ENCODE peak calls at places on chromosomes 11 and 22, in six cellular contexts. M is heart left ventricle, V is endothelial cell of umbilical vein, X is sigmoid colon, P is pancreas, F is colonic mucosa. D is an unnamed sample.
A peak's percentile ranks its signal among the peaks of the same experiment; 100 is the strongest.

GRCh38 chr22:46076651-46077339 is 73.5 kb upstream of the PPARA start:
- DNase-seq in M (peak; percentile 60), V (no peak), X (peak; percentile 84), P (no peak), F (no peak), D (no peak)

GRCh38 chr11:32830413-32830738 is 649 bp downstream of the PRRG4 start:
- DNase-seq in M (no peak), V (no peak), X (no peak), P (peak; percentile 77), F (peak; percentile 87), D (no peak)

GRCh38 chr11:85042368-85042767 is 584.8 kb downstream of the DLG2 start:
- DNase-seq in M (no peak), V (no peak), X (no peak), P (no peak), F (no peak), D (no peak)

GRCh38 chr11:39365809-39366436 is 2093.5 kb downstream of the LRRC4C start:
- DNase-seq in M (no peak), V (no peak), X (no peak), P (no peak), F (no peak), D (no peak)

GRCh38 chr22:43222281-43222680 is 35.3 kb upstream of the TTLL12 start:
- DNase-seq in M (peak; percentile 79), V (no peak), X (no peak), P (no peak), F (no peak), D (no peak)

GRCh38 chr11:97290444-97291041 is 900.7 kb downstream of the JRKL start:
- DNase-seq in M (no peak), V (no peak), X (no peak), P (no peak), F (no peak), D (no peak)

GRCh38 chr11:109309153-109309552 is 112.8 kb upstream of the C11orf87 start:
- DNase-seq in M (no peak), V (no peak), X (no peak), P (no peak), F (no peak), D (no peak)

GRCh38 chr22:41619979-41620645 is 731 bp downstream of the DESI1 start:
- DNase-seq in M (peak; percentile 49), V (no peak), X (peak; percentile 78), P (peak; percentile 44), F (peak; percentile 60), D (peak; percentile 47)

GRCh38 chr11:46322759-46323158 is 24.5 kb upstream of the DGKZ start:
- DNase-seq in M (no peak), V (no peak), X (no peak), P (no peak), F (peak; percentile 52), D (no peak)

GRCh38 chr11:57336111-57336666 is 497 bp upstream of the SSRP1 start:
- DNase-seq in M (no peak), V (no peak), X (no peak), P (no peak), F (no peak), D (no peak)

GRCh38 chr11:130037058-130037457 is 32.6 kb upstream of the APLP2 start:
- DNase-seq in M (no peak), V (peak; percentile 65), X (no peak), P (no peak), F (peak; percentile 44), D (no peak)

GRCh38 chr11:79564288-79564925 is 123.6 kb upstream of the TENM4 start:
- DNase-seq in M (no peak), V (no peak), X (no peak), P (no peak), F (no peak), D (no peak)

GRCh38 chr11:74418509-74418895 is 20.3 kb upstream of the PGM2L1 start:
- DNase-seq in M (no peak), V (peak; percentile 95), X (no peak), P (no peak), F (no peak), D (no peak)

GRCh38 chr11:111913031-111913861 is 712 bp downstream of the HSPB2 start:
- DNase-seq in M (peak; percentile 47), V (no peak), X (peak; percentile 73), P (no peak), F (no peak), D (no peak)

GRCh38 chr11:75313457-75314272 is 37.8 kb downstream of the ARRB1 start:
- DNase-seq in M (peak; percentile 75), V (peak; percentile 90), X (peak; percentile 82), P (no peak), F (peak; percentile 62), D (no peak)

GRCh38 chr22:42901790-42902508 is 44.9 kb upstream of the ARFGAP3 start:
- DNase-seq in M (peak; percentile 86), V (no peak), X (no peak), P (no peak), F (no peak), D (no peak)

GRCh38 chr11:118581057-118581456 is 8.8 kb downstream of the ARCN1 start:
- DNase-seq in M (no peak), V (peak; percentile 95), X (no peak), P (no peak), F (no peak), D (no peak)

GRCh38 chr22:21764038-21764804 is 28.6 kb upstream of the YPEL1 start:
- DNase-seq in M (no peak), V (no peak), X (no peak), P (no peak), F (no peak), D (no peak)

GRCh38 chr11:128716661-128717210 is 22.9 kb downstream of the FLI1 start:
- DNase-seq in M (no peak), V (peak; percentile 60), X (no peak), P (no peak), F (no peak), D (no peak)

GRCh38 chr11:85407648-85408047 is 219.5 kb downstream of the DLG2 start:
- DNase-seq in M (no peak), V (no peak), X (no peak), P (no peak), F (no peak), D (no peak)

DNA sequence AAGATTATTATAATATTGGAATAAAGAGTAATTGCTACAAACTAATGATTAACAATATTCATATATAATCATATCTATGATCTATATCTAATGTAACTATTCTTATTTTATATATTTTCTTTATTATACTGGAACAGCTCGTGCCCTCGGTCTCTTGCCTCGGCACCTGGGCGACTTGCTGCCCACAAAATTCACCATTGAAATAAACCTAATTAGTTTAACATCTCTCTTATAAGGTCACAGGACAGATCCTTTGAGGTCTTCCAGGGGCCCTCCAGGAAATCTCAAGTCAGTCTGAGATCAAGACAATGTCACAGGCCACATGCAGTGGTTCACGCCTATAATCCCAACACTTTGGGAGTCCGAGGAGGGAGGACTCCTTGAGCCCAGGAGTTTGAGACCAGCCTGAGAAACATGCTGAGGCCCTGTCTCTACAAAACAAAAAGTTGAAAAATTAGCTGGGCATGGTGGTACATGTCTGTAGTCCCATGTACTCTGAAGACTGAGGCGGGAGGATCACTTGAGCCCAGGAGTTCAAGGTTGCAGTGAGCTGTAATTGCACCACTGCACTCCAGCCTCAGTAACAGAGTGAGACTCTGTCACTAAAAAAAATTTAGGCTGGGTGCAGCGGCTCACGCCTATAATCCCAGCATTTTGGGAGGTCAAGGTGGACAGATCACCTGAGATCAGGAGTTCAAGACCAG is 6.6 kb upstream of the TXNRD2 start:
- DNase-seq in M (no peak), V (no peak), X (no peak), P (no peak), F (no peak), D (no peak)
- H3K27ac ChIP-seq in M (peak overlapping the region; percentile 94), V (peak overlapping the region; percentile 86), X (peak overlapping the region; percentile 97), P (no peak overlapping the region), F (no peak overlapping the region), D (no peak overlapping the region)

DNA sequence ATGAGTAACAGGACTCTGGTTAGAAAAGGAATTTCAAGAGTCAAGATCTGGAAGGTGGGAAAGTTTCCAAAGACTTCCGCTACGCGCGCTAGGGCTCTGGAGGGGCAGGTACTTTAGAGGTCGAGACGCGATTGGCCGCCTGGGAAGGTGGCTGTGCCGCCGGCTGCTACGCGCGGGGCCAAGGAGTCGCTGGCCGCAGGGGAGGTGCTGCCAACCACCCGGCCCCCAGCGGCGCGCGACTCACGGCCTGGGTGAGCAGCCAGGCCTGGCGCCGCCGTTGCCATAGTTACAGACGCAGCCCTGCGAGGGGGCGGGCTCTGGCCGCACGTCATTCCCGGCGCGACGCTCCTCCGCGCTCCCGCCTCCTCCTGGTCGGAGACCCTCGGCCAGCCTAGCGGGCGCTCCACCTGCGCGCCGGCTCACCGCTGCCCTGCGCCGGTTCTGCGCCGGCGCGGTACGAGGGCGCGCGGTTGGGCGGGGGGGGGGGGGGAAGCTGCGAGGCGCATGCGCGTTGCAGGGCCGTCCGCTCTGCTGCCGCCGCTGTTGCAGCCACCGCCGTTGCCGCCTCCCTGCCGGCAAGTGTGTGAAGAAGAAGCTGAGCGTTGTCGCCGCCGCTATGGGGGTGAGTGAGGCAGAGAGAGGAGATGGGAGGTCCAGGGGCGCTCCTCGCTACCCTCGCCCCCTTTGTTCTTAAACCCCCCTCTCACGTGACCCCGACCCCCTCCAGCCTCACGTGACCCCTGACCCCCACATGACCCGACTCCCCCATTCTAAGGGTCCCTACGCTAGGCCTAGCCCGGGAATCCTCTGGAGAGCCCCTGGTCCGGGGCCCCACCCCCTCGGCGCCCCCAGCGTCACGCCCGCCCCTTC is at the start of gene NAA40:
- DNase-seq in M (peak; percentile 94), V (peak; percentile 96), X (peak; percentile 92), P (peak; percentile 93), F (peak; percentile 92), D (peak; percentile 77)
- TF ChIP-seq CTCF in M (no peak), V (peak; percentile 14), X (no peak), P (no peak), F (no peak), D (no peak)

DNA sequence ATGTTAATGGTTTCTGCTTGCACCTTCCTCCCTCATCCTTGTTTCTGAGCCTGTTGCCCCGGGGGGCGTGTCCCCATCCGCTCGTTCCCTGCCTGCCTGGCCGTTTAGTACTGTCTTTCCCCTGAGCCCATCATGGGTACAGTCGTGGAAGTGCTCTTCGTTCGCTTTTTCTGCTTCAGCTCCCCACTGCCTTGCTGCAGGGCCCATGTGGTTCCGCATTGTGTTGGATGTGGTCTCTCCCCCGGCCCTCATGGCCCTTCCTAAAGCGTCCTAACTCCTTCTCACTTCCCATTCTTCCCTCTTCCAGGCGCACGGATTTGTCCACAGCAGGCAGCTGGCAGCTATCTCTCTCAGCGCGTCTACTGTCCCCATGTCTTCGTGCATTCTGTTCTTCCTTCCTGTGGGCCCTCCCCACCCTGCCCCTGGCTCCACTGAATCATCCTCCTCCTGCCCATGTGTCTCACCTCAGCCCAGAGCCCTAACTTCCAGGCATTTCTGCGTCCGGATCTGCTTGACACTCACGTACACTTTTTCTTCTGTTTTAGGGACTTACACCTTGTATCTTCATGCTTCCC is 98.1 kb downstream of the ZBTB16 start:
- DNase-seq in M (no peak), V (no peak), X (peak; percentile 68), P (no peak), F (no peak), D (no peak)
- H3K4me1 ChIP-seq in M (peaks cover 68% of the 10 kb centered on the region), V (peaks cover 36% of the 10 kb centered on the region), X (peaks cover 98% of the 10 kb centered on the region), P (peaks cover 69% of the 10 kb centered on the region), F (peaks cover 18% of the 10 kb centered on the region), D (peaks cover 56% of the 10 kb centered on the region)

GRCh38 chr22:28846994-28847393 is 36.4 kb upstream of the ZNRF3 start:
- DNase-seq in M (no peak), V (no peak), X (no peak), P (no peak), F (no peak), D (no peak)
- H3K27ac ChIP-seq in M (no peak overlapping the region), V (no peak overlapping the region), X (no peak overlapping the region), P (no peak overlapping the region), F (no peak overlapping the region), D (no peak overlapping the region)

GRCh38 chr11:131584694-131585592 is 214.5 kb downstream of the NTM start:
- DNase-seq in M (no peak), V (no peak), X (no peak), P (no peak), F (no peak), D (no peak)
- TF ChIP-seq CTCF in M (peak; percentile 25), V (no peak), X (no peak), P (no peak), F (no peak), D (no peak)

D was measured in CD8-positive, alpha-beta T cell.